ENCODE peak calls at places on chromosome 10, in six cellular contexts. Q is WTC11; B is GM03348; J is amniotic stem cell; N is effector CD4-positive, alpha-beta T cell; F is astrocyte of the spinal cord. Z is an unnamed sample.
A peak's percentile ranks its signal among the peaks of the same experiment; 100 is the strongest.

GRCh38 chr10:34916368-34916767 is 101.3 kb upstream of the PARD3 start:
- DNase-seq in Q (no peak), B (peak; percentile 78), J (peak; percentile 40), N (no peak), F (peak; percentile 85), Z (peak; percentile 11)

GRCh38 chr10:62732841-62733653 is 71.5 kb upstream of the ADO start:
- DNase-seq in Q (no peak), B (peak; percentile 52), J (no peak), N (peak; percentile 45), F (peak; percentile 61), Z (peak; percentile 63)

GRCh38 chr10:128147064-128147463 is 20.8 kb upstream of the MKI67 start:
- DNase-seq in Q (no peak), B (no peak), J (no peak), N (no peak), F (no peak), Z (no peak)

GRCh38 chr10:86264481-86265231 is 101.9 kb downstream of the GRID1 start:
- DNase-seq in Q (no peak), B (no peak), J (no peak), N (no peak), F (no peak), Z (no peak)

GRCh38 chr10:61890430-61890829 is 11.1 kb upstream of the ARID5B start:
- DNase-seq in Q (no peak), B (no peak), J (no peak), N (no peak), F (no peak), Z (no peak)

GRCh38 chr10:97333601-97334369 is 744 bp downstream of the FRAT2 start:
- DNase-seq in Q (peak; percentile 36), B (peak; percentile 53), J (no peak), N (no peak), F (peak; percentile 54), Z (peak; percentile 58)

GRCh38 chr10:36771725-36772124 is 353.7 kb upstream of the ANKRD30A start:
- DNase-seq in Q (no peak), B (no peak), J (no peak), N (no peak), F (no peak), Z (no peak)

GRCh38 chr10:58667658-58668310 is 155.1 kb downstream of the BICC1 start:
- DNase-seq in Q (no peak), B (no peak), J (no peak), N (no peak), F (no peak), Z (no peak)

GRCh38 chr10:57992321-57993077 is 275.2 kb downstream of the IPMK start:
- DNase-seq in Q (peak; percentile 11), B (peak; percentile 7), J (no peak), N (no peak), F (peak; percentile 37), Z (no peak)

GRCh38 chr10:76582536-76582935 is 1055.1 kb downstream of the KCNMA1 start:
- DNase-seq in Q (no peak), B (peak; percentile 11), J (no peak), N (no peak), F (peak; percentile 17), Z (no peak)

GRCh38 chr10:110634527-110635209 is 9.5 kb upstream of the RBM20 start:
- DNase-seq in Q (no peak), B (no peak), J (no peak), N (no peak), F (no peak), Z (no peak)

GRCh38 chr10:84008878-84009277 is 130.4 kb upstream of the GHITM start:
- DNase-seq in Q (peak; percentile 77), B (peak; percentile 17), J (no peak), N (no peak), F (no peak), Z (peak; percentile 59)

GRCh38 chr10:79414714-79415113 is 30.7 kb downstream of the ZCCHC24 start:
- DNase-seq in Q (no peak), B (no peak), J (no peak), N (no peak), F (no peak), Z (no peak)

GRCh38 chr10:110829721-110830410 is 41.9 kb upstream of the PDCD4 start:
- DNase-seq in Q (no peak), B (no peak), J (no peak), N (no peak), F (no peak), Z (no peak)

GRCh38 chr10:279655-280054 is 144.4 kb downstream of the ZMYND11 start:
- DNase-seq in Q (peak; percentile 44), B (no peak), J (no peak), N (no peak), F (no peak), Z (no peak)

GRCh38 chr10:129056734-129057689 is 410.0 kb upstream of the MGMT start:
- DNase-seq in Q (no peak), B (no peak), J (no peak), N (no peak), F (no peak), Z (peak; percentile 9)

GRCh38 chr10:112082134-112082533 is 101.4 kb downstream of the GPAM start:
- DNase-seq in Q (no peak), B (no peak), J (no peak), N (no peak), F (no peak), Z (no peak)

GRCh38 chr10:133201948-133202725 is 27.9 kb upstream of the UTF1 start:
- DNase-seq in Q (no peak), B (no peak), J (no peak), N (no peak), F (no peak), Z (no peak)

GRCh38 chr10:12531305-12531738 is 182.0 kb downstream of the CAMK1D start:
- DNase-seq in Q (no peak), B (no peak), J (no peak), N (no peak), F (no peak), Z (no peak)

GRCh38 chr10:58830748-58831147 is 318.1 kb downstream of the BICC1 start:
- DNase-seq in Q (no peak), B (no peak), J (no peak), N (no peak), F (no peak), Z (no peak)

GRCh38 chr10:133421336-133422222 is 2.8 kb downstream of the SPRN start:
- DNase-seq in Q (no peak), B (no peak), J (no peak), N (no peak), F (no peak), Z (no peak)

GRCh38 chr10:71623098-71623985 is 96.2 kb downstream of the C10orf105 start:
- DNase-seq in Q (peak; percentile 45), B (peak; percentile 70), J (no peak), N (no peak), F (peak; percentile 27), Z (peak; percentile 62)

GRCh38 chr10:14653271-14654161 is 121.2 kb downstream of the FAM107B start:
- DNase-seq in Q (peak; percentile 28), B (peak; percentile 77), J (peak; percentile 72), N (no peak), F (peak; percentile 76), Z (peak; percentile 70)

GRCh38 chr10:48996-49395 is at the start of gene TUBB8:
- DNase-seq in Q (no peak), B (no peak), J (no peak), N (no peak), F (no peak), Z (no peak)

GRCh38 chr10:58237014-58237830 is 30.5 kb downstream of the IPMK start:
- DNase-seq in Q (no peak), B (peak; percentile 71), J (no peak), N (no peak), F (peak; percentile 93), Z (no peak)

GRCh38 chr10:13859979-13860619 is 273.3 kb downstream of the PRPF18 start:
- DNase-seq in Q (no peak), B (peak; percentile 46), J (no peak), N (no peak), F (no peak), Z (no peak)

GRCh38 chr10:49627644-49628247 is 13.9 kb downstream of the CHAT start:
- DNase-seq in Q (peak; percentile 1), B (no peak), J (no peak), N (no peak), F (no peak), Z (no peak)

GRCh38 chr10:81309041-81309552 is 565.9 kb upstream of the NRG3 start:
- DNase-seq in Q (no peak), B (no peak), J (no peak), N (no peak), F (no peak), Z (no peak)

GRCh38 chr10:29780096-29780495 is 145.3 kb upstream of the SVIL start:
- DNase-seq in Q (no peak), B (no peak), J (no peak), N (no peak), F (peak; percentile 27), Z (no peak)

GRCh38 chr10:46240684-46241565 is 45.9 kb upstream of the ANTXRL start:
- DNase-seq in Q (no peak), B (no peak), J (no peak), N (no peak), F (no peak), Z (no peak)